ENCODE peak calls at places on chromosome 17, in seven cellular contexts. Z is fibroblast of lung, Y is PC-9, M is endothelial cell of umbilical vein, O is IMR-90, E is stomach, I is cardiac muscle cell. V is an unnamed sample.

GRCh38 chr17:3415610-3416009 is 4.4 kb downstream of the OR3A3 start:
- DNase-seq in I (no peak), E (no peak), O (no peak), Z (no peak), M (no peak), Y (no peak), V (no peak)

GRCh38 chr17:83092186-83092585 is 12.8 kb downstream of the METRNL start:
- DNase-seq in I (no peak), E (no peak), Y (no peak), M (no peak), O (no peak), Z (no peak), V (no peak)

GRCh38 chr17:17926840-17927449 is 45.3 kb downstream of the TOM1L2 start:
- DNase-seq in O (no peak), Y (no peak), I (no peak), M (no peak), Z (no peak), E (no peak), V (no peak)

GRCh38 chr17:44324092-44324570 is 492 bp downstream of the SLC25A39 start:
- DNase-seq in Z (peak; percentile 4), I (peak; percentile 44), O (no peak), E (no peak), M (no peak), Y (no peak), V (no peak)

GRCh38 chr17:15900871-15901270 is 44.1 kb upstream of the ADORA2B start:
- DNase-seq in E (no peak), Y (no peak), Z (no peak), I (no peak), O (no peak), M (no peak), V (no peak)

GRCh38 chr17:31564883-31565297 is 173.4 kb downstream of the RAB11FIP4 start:
- DNase-seq in Z (peak; percentile 85), I (no peak), Y (peak; percentile 72), O (peak; percentile 75), E (no peak), M (no peak), V (no peak)

GRCh38 chr17:58710948-58711552 is 18.6 kb downstream of the RAD51C start:
- DNase-seq in Z (peak; percentile 41), I (peak; percentile 70), Y (no peak), O (peak; percentile 69), E (peak; percentile 36), M (peak; percentile 73), V (peak; percentile 62)

GRCh38 chr17:33169580-33170285 is 123.4 kb downstream of the ASIC2 start:
- DNase-seq in O (peak; percentile 57), M (no peak), I (no peak), Z (peak; percentile 96), Y (no peak), E (no peak), V (no peak)

GRCh38 chr17:75499313-75500022 is 15.9 kb downstream of the CASKIN2 start:
- DNase-seq in M (no peak), E (no peak), O (no peak), I (no peak), Y (no peak), Z (no peak), V (no peak)

GRCh38 chr17:62614142-62614541 is 13.3 kb upstream of the MRC2 start:
- DNase-seq in E (no peak), I (peak; percentile 72), Z (peak; percentile 93), Y (no peak), M (no peak), O (peak; percentile 92), V (peak; percentile 89)

GRCh38 chr17:21537302-21537701 is 155.0 kb upstream of the KCNJ18 start:
- DNase-seq in Y (no peak), E (no peak), O (no peak), I (no peak), M (no peak), Z (no peak), V (no peak)

DNA sequence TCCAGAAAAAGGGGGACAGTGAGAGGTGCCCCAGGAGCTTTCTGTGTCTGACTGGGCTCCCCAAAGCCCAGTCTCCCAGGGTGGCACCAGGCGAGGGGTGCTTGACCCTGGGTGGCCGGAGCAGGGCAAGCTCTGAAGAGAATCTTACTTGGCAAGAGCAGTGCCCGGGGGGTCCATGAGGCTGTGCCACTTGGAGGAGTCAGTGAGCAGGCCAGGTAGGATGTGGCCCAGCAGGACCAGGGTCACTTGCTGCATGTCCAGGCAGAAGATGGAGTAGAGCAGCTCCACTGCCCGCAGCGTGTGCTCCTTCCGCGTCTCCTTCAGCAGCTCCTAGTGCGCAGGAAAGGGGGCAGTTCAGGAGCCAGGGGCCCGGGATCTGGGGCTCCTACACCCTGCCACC is 7.3 kb downstream of the CSF3 start:
- DNase-seq in Z (no peak), M (no peak), Y (no peak), I (no peak), E (no peak), O (no peak), V (no peak)
- H3K4me3 ChIP-seq in Z (no peak overlapping the region), M (no peak overlapping the region), Y (no peak overlapping the region), I (no peak overlapping the region), E (peak overlapping the region; percentile 13), O (no peak overlapping the region), V (no peak overlapping the region)

DNA sequence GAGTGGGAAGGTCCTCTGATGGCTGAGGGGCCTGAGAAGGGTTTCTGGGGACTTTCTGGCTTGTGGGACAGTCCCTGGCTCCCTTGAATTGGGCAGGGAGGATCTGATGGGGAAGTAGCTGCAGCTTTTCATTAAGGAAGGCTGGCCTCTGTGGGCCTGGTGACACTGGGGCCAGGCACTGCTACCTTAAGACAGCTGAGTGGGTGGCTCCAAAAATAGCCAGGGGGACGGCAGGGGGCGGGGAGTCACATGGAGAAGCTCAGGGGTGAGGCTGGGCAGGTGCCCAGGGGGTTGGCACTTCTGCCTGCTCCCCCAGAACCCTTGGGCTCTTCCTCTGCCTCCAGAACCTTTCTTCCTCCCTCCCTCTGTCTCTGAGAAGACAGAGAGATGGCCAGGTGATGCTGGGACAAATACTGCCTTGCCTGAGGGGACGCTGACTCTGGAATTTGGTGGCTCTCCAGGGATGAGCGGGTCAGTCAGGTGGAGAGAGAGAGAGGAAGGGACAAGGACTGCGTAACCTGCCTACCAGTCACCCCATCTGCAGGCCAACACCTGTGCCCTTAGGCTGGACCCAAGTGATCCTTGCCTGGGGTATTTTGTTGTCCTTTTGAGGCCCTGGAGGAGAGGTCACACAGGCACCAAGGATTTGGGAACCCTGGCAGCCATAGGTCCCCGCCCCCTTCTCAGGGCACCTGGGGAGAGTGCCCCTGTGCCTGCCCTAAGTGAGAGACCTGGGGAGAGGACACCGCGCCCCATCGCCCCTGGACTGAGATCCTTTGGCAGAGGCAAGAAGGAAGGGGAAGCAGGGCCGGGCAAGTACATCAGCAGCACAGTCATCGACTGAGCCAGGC is 1.7 kb upstream of the SGCA start:
- DNase-seq in M (no peak), Z (no peak), O (no peak), E (no peak), Y (no peak), I (peak; percentile 58), V (no peak)
- H3K27ac ChIP-seq in M (no peak overlapping the region), Z (no peak overlapping the region), O (no peak overlapping the region), E (no peak overlapping the region), Y (no peak overlapping the region), I (peak overlapping the region; percentile 86), V (no peak overlapping the region)

GRCh38 chr17:53630638-53631037 is 192.1 kb upstream of the KIF2B start:
- DNase-seq in M (no peak), O (no peak), Z (no peak), E (no peak), Y (no peak), I (no peak), V (no peak)
- TF ChIP-seq CTCF in M (no peak), O (no peak), Z (no peak), E (no peak), Y (no peak), I (no peak), V (no peak)

DNA sequence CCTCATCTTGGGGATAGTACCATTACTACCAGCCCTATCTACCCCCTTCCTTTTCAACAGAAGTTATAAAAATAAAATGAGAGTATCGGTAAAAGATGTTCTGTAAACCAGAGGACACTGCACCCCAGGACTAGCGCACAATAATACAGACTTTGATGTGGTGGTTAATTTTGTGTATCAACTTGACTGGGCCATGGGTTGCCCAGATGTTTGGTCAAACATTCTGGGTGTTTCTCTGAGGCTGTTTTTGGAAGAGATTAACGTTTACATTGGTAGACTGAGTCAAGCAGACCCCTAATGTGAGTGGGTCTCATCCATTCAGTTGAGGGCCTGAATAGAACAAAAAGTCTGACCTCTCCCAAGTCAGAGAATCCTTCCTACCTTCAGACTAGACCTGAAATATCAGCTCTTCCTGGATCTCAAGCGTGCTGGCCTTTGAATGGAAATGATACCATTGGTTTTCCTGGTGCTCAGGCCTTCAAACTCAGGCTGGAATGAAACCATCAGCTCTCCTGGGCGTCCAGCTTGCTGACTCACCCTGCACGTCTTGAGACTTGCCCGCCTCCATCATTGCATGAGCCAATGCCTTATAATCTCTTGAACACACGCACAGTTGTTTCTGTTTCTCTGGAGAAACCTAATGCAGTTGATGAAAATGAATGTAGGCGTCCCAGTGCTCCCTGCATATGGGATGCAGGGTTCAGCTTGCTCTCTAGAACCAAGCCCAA is 10.1 kb downstream of the MRM1 start:
- DNase-seq in Z (peak; percentile 87), M (no peak), I (no peak), E (no peak), O (peak; percentile 85), Y (no peak), V (peak; percentile 82)
- H3K4me3 ChIP-seq in Z (no peak overlapping the region), M (no peak overlapping the region), I (no peak overlapping the region), E (no peak overlapping the region), O (no peak overlapping the region), Y (no peak overlapping the region), V (no peak overlapping the region)

GRCh38 chr17:19461681-19462080 is 50.6 kb downstream of the RNF112 start:
- DNase-seq in Z (no peak), M (no peak), Y (no peak), I (no peak), O (no peak), E (no peak), V (no peak)
- H3K27ac ChIP-seq in Z (no peak overlapping the region), M (no peak overlapping the region), Y (no peak overlapping the region), I (no peak overlapping the region), O (no peak overlapping the region), E (no peak overlapping the region), V (no peak overlapping the region)

DNA sequence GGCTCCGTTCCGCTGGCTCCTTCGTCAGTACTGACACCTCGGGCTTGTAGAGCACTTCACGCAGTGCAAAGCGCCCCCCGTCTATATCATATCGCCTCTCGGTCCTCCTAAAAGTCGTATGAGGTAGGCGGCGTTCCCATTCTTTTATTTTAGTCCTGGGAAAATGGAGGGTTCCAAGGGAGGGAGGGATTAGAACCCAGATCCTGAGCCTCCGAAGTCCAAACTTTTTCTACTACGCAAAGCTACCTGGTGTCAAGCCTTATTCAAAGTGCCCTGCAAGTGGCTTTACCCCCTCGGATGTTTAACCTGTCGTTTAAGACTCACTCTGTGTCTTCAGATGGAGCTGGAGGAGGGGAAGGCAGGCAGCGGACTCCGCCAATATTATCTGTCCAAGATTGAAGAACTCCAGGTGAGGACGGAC is 348 bp upstream of the FTSJ3 start:
- DNase-seq in E (no peak), I (no peak), Z (no peak), M (no peak), O (no peak), Y (no peak), V (no peak)
- TF ChIP-seq CTCF in E (no peak), I (no peak), Z (no peak), M (no peak), O (no peak), Y (no peak), V (no peak)